ENCODE peak calls at places on chromosome 7, in five cellular contexts. One of them, this sample, is unnamed.

GRCh38 chr7:102426268-102427031 is 6.9 kb upstream of the ORAI2 start:
- DNase-seq in WERI-Rb-1: no peak
- DNase-seq in nephron progenitor cell: no peak
- DNase-seq in naive B cell: peak; percentile 90
- DNase-seq in fibroblast of mammary gland: no peak
- DNase-seq in this sample: no peak

GRCh38 chr7:40310213-40310612 is 175.4 kb downstream of the SUGCT start:
- DNase-seq in WERI-Rb-1: no peak
- DNase-seq in nephron progenitor cell: no peak
- DNase-seq in naive B cell: no peak
- DNase-seq in fibroblast of mammary gland: peak; percentile 58
- DNase-seq in this sample: no peak

GRCh38 chr7:44249639-44250234 is 49.0 kb downstream of the YKT6 start:
- DNase-seq in WERI-Rb-1: no peak
- DNase-seq in nephron progenitor cell: no peak
- DNase-seq in naive B cell: no peak
- DNase-seq in fibroblast of mammary gland: no peak
- DNase-seq in this sample: no peak

GRCh38 chr7:30226593-30227268 is 57.7 kb upstream of the ZNRF2 start:
- DNase-seq in WERI-Rb-1: peak; percentile 77
- DNase-seq in nephron progenitor cell: peak; percentile 33
- DNase-seq in naive B cell: no peak
- DNase-seq in fibroblast of mammary gland: no peak
- DNase-seq in this sample: peak; percentile 57

GRCh38 chr7:87056346-87056745 is 3.1 kb downstream of the ELAPOR2 start:
- DNase-seq in WERI-Rb-1: no peak
- DNase-seq in nephron progenitor cell: no peak
- DNase-seq in naive B cell: no peak
- DNase-seq in fibroblast of mammary gland: no peak
- DNase-seq in this sample: no peak

GRCh38 chr7:79282882-79283602 is 170.4 kb downstream of the MAGI2 start:
- DNase-seq in WERI-Rb-1: no peak
- DNase-seq in nephron progenitor cell: no peak
- DNase-seq in naive B cell: no peak
- DNase-seq in fibroblast of mammary gland: peak; percentile 85
- DNase-seq in this sample: no peak

GRCh38 chr7:88202799-88203198 is 17.0 kb downstream of the SRI start:
- DNase-seq in WERI-Rb-1: no peak
- DNase-seq in nephron progenitor cell: no peak
- DNase-seq in naive B cell: no peak
- DNase-seq in fibroblast of mammary gland: no peak
- DNase-seq in this sample: no peak

GRCh38 chr7:91847881-91848599 is 32.5 kb downstream of the MTERF1 start:
- DNase-seq in WERI-Rb-1: no peak
- DNase-seq in nephron progenitor cell: no peak
- DNase-seq in naive B cell: no peak
- DNase-seq in fibroblast of mammary gland: no peak
- DNase-seq in this sample: no peak

GRCh38 chr7:3591150-3591549 is 290.1 kb downstream of the SDK1 start:
- DNase-seq in WERI-Rb-1: no peak
- DNase-seq in nephron progenitor cell: no peak
- DNase-seq in naive B cell: no peak
- DNase-seq in fibroblast of mammary gland: no peak
- DNase-seq in this sample: no peak

GRCh38 chr7:50826371-50827172 is 43.9 kb upstream of the GRB10 start:
- DNase-seq in WERI-Rb-1: no peak
- DNase-seq in nephron progenitor cell: no peak
- DNase-seq in naive B cell: no peak
- DNase-seq in fibroblast of mammary gland: peak; percentile 82
- DNase-seq in this sample: no peak

GRCh38 chr7:6709808-6710207 is 3.1 kb upstream of the ZNF12 start:
- DNase-seq in WERI-Rb-1: no peak
- DNase-seq in nephron progenitor cell: no peak
- DNase-seq in naive B cell: no peak
- DNase-seq in fibroblast of mammary gland: no peak
- DNase-seq in this sample: no peak

GRCh38 chr7:75915416-75916156 is 631 bp downstream of the POR start:
- DNase-seq in WERI-Rb-1: no peak
- DNase-seq in nephron progenitor cell: peak; percentile 18
- DNase-seq in naive B cell: peak; percentile 25
- DNase-seq in fibroblast of mammary gland: peak; percentile 52
- DNase-seq in this sample: no peak

GRCh38 chr7:123570390-123571182 is 13.0 kb upstream of the NDUFA5 start:
- DNase-seq in WERI-Rb-1: no peak
- DNase-seq in nephron progenitor cell: no peak
- DNase-seq in naive B cell: no peak
- DNase-seq in fibroblast of mammary gland: peak; percentile 7
- DNase-seq in this sample: no peak

GRCh38 chr7:143038635-143039034 is 11.7 kb upstream of the OR9A2 start:
- DNase-seq in WERI-Rb-1: no peak
- DNase-seq in nephron progenitor cell: no peak
- DNase-seq in naive B cell: no peak
- DNase-seq in fibroblast of mammary gland: no peak
- DNase-seq in this sample: no peak

This sample was measured in NCI-H774.